ENCODE peak calls at places on chromosomes 11 and 22, in seven cellular contexts. X, Y, A, K, P, C and N are unnamed samples.
A peak's percentile ranks its signal among the peaks of the same experiment; 100 is the strongest.

GRCh38 chr22:40482391-40482790 is 112.0 kb downstream of the SGSM3 start:
- DNase-seq in X (peak; percentile 22), K (no peak), C (no peak), Y (no peak), A (no peak), P (no peak), N (no peak)

GRCh38 chr11:122421684-122422083 is 233.8 kb upstream of the UBASH3B start:
- DNase-seq in X (no peak), A (no peak), K (no peak), P (no peak), C (no peak), Y (no peak), N (no peak)

GRCh38 chr22:29387921-29388758 is at the start of gene AP1B1:
- DNase-seq in C (peak; percentile 84), Y (peak; percentile 97), K (peak; percentile 97), X (peak; percentile 85), P (peak; percentile 98), A (peak; percentile 96), N (peak; percentile 88)

GRCh38 chr11:130721736-130722135 is 194.5 kb downstream of the SNX19 start:
- DNase-seq in A (no peak), K (no peak), Y (no peak), P (no peak), C (no peak), X (peak; percentile 41), N (no peak)

GRCh38 chr11:36711104-36711825 is 113.2 kb upstream of the RAG2 start:
- DNase-seq in A (no peak), K (no peak), X (no peak), C (no peak), P (no peak), Y (no peak), N (no peak)

GRCh38 chr11:17277024-17277584 is 565 bp downstream of the NUCB2 start:
- DNase-seq in K (no peak), Y (no peak), C (no peak), X (peak; percentile 55), A (no peak), P (no peak), N (peak; percentile 97)

GRCh38 chr11:69463181-69463891 is 18.1 kb upstream of the LINC01488 start:
- DNase-seq in K (no peak), Y (no peak), P (peak; percentile 49), C (no peak), A (no peak), X (peak; percentile 85), N (no peak)

GRCh38 chr11:7872913-7873312 is 58.2 kb downstream of the OR10A6 start:
- DNase-seq in Y (no peak), A (no peak), X (no peak), C (no peak), P (no peak), K (no peak), N (no peak)

GRCh38 chr11:78379039-78379670 is 38.5 kb downstream of the GAB2 start:
- DNase-seq in P (no peak), Y (no peak), X (peak; percentile 30), C (no peak), A (no peak), K (no peak), N (no peak)

GRCh38 chr11:32310218-32310601 is 125.1 kb downstream of the WT1 start:
- DNase-seq in C (no peak), X (peak; percentile 9), K (no peak), A (peak; percentile 95), P (no peak), Y (no peak), N (no peak)

GRCh38 chr11:32315121-32315520 is 120.2 kb downstream of the WT1 start:
- DNase-seq in K (no peak), X (no peak), C (no peak), P (no peak), Y (no peak), A (no peak), N (no peak)

GRCh38 chr11:32311351-32312077 is 123.8 kb downstream of the WT1 start:
- DNase-seq in P (no peak), A (peak; percentile 47), Y (no peak), X (no peak), K (no peak), C (no peak), N (no peak)

GRCh38 chr11:32312206-32312817 is 123.0 kb downstream of the WT1 start:
- DNase-seq in A (no peak), C (no peak), P (no peak), X (no peak), K (no peak), Y (no peak), N (no peak)

DNA sequence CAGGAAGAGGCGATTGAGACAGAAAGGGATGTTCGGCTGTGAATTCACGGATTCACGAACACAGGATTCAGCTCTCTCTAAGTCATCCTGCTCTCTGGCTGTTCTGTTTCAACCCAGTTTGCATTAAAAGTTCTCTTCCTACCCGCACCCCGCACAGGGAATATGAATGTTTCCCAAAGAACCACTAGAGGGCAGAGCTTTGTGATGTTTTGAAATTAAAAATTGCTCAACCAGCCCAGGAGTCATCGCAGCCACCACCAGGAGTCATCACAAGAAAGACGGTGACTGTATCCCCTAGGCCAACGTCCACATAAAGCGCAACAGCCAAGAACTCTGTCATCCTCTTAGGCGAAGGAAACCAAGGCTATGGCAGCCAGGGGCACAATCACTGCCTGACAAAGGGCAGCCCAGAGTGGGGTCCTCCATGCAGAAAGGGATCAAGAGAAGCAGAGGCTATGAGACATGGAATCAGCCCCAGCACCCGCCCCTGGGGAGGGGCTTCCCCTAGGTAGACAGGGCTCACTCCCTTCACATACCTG is 122.4 kb downstream of the WT1 start:
- DNase-seq in C (no peak), A (peak; percentile 12), X (peak; percentile 74), Y (peak; percentile 32), P (no peak), K (peak; percentile 7), N (peak; percentile 73)
- H3K4me3 ChIP-seq in C (no peak overlapping the region), A (no peak overlapping the region), X (peak overlapping the region; percentile 8), Y (no peak overlapping the region), P (no peak overlapping the region), K (no peak overlapping the region), N (peak overlapping the region; percentile 13)

DNA sequence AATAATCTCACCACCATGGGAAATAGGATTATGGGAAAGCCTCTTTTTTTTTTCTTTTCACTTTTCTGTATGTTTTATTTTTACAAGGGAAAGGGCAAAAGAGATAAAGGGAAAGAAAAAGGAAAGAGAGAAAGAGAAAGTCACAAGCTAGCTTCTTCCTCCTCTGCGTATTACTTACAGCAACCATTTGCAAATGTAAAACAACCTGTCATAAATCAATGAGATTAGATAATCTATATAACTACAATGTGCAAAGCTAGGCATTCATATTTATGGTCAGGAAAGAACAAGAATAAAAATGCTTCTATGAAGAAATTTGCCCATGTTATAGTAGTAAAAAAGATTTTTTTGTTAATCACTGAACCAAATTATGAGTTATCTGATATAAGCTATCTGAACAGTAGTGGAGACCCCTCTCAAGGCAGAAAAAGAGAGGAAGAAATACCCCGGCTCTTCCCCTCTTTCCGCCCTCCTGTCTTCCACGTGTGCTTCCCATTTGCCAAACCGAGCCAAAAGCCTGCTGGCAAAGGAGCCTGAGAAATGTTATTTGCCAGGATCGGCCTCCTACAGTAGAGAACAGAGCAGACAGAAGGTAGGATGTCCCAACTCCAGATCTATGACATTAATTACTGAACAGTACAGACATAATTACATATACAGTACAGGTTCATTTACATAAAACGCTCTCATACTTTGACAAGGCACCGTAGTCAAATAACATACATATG is 50.2 kb downstream of the ARHGAP32 start:
- DNase-seq in C (no peak), A (no peak), Y (no peak), P (no peak), X (peak; percentile 30), K (no peak), N (no peak)
- H3K4me3 ChIP-seq in C (no peak overlapping the region), A (no peak overlapping the region), Y (no peak overlapping the region), P (no peak overlapping the region), X (no peak overlapping the region), K (no peak overlapping the region), N (no peak overlapping the region)

DNA sequence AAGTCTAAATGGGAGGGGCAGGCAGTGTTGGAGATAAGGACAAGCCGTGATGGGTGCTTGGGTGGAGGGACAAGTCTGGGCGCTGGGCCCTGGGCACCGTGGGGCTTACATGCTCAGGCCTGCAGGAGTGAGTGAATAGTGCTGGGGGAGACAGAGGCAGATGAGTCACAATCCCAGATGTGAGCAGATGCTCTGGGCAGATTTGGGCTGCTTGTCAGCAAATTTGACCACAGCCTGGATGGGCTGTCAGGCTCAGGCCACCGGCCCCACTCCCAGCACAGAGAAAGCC is 41.6 kb upstream of the ZBED5 start:
- DNase-seq in P (peak; percentile 62), K (peak; percentile 43), A (peak; percentile 21), Y (peak; percentile 81), X (no peak), C (no peak), N (no peak)
- H3K4me3 ChIP-seq in P (no peak overlapping the region), K (no peak overlapping the region), A (no peak overlapping the region), Y (no peak overlapping the region), X (peak overlapping the region; percentile 23), C (no peak overlapping the region), N (no peak overlapping the region)

GRCh38 chr11:73420136-73420535 is 43.9 kb downstream of the RELT start:
- DNase-seq in A (no peak), K (no peak), P (no peak), X (no peak), C (no peak), Y (no peak), N (no peak)

GRCh38 chr11:73413246-73413645 is 37.0 kb downstream of the RELT start:
- DNase-seq in K (no peak), A (no peak), Y (no peak), X (no peak), P (no peak), C (no peak), N (no peak)

GRCh38 chr11:73415854-73416615 is 39.8 kb downstream of the RELT start:
- DNase-seq in C (no peak), A (no peak), P (no peak), K (no peak), X (peak; percentile 93), Y (no peak), N (no peak)

GRCh38 chr11:73414977-73415492 is 38.8 kb downstream of the RELT start:
- DNase-seq in A (no peak), K (no peak), X (peak; percentile 96), C (no peak), Y (no peak), P (no peak), N (peak; percentile 42)

GRCh38 chr11:73416711-73417265 is 40.6 kb downstream of the RELT start:
- DNase-seq in K (no peak), Y (no peak), P (no peak), X (peak; percentile 79), C (no peak), A (no peak), N (no peak)
- H3K4me3 ChIP-seq in K (no peak overlapping the region), Y (no peak overlapping the region), P (no peak overlapping the region), X (no peak overlapping the region), C (no peak overlapping the region), A (no peak overlapping the region), N (no peak overlapping the region)

GRCh38 chr22:42942351-42942750 is 72.6 kb downstream of the PACSIN2 start:
- DNase-seq in Y (no peak), C (no peak), X (peak; percentile 50), A (no peak), P (no peak), K (no peak), N (no peak)
- H3K4me3 ChIP-seq in Y (no peak overlapping the region), C (no peak overlapping the region), X (no peak overlapping the region), A (no peak overlapping the region), P (no peak overlapping the region), K (no peak overlapping the region), N (no peak overlapping the region)